ENCODE peak calls at places on chromosomes 6 and 20, in six cellular contexts. One of them, this sample, is unnamed.

GRCh38 chr6:113347420-113347819 is 509.7 kb upstream of the MARCKS start:
- DNase-seq in NCI-H526 treated with DMSO at 0.1 percent for 48 hours: no peak
- DNase-seq in NCI-H1417: no peak
- DNase-seq in stimulated activated CD8-positive, alpha-beta memory T cell treated with anti-CD3 and anti-CD28 coated beads, Interleukin-15, amount 100 ng/mL, for 4 hours: no peak
- DNase-seq in lung: no peak
- DNase-seq in fibroblast of villous mesenchyme: no peak
- DNase-seq in this sample: no peak

GRCh38 chr6:34667481-34668238 is 28.9 kb downstream of the ILRUN start:
- DNase-seq in NCI-H526 treated with DMSO at 0.1 percent for 48 hours: no peak
- DNase-seq in NCI-H1417: no peak
- DNase-seq in stimulated activated CD8-positive, alpha-beta memory T cell treated with anti-CD3 and anti-CD28 coated beads, Interleukin-15, amount 100 ng/mL, for 4 hours: no peak
- DNase-seq in lung: no peak
- DNase-seq in fibroblast of villous mesenchyme: no peak
- DNase-seq in this sample: no peak

GRCh38 chr6:38495922-38496635 is 143.7 kb downstream of the BTBD9 start:
- DNase-seq in NCI-H526 treated with DMSO at 0.1 percent for 48 hours: peak
- DNase-seq in NCI-H1417: no peak
- DNase-seq in stimulated activated CD8-positive, alpha-beta memory T cell treated with anti-CD3 and anti-CD28 coated beads, Interleukin-15, amount 100 ng/mL, for 4 hours: no peak
- DNase-seq in lung: no peak
- DNase-seq in fibroblast of villous mesenchyme: no peak
- DNase-seq in this sample: no peak

GRCh38 chr6:13486679-13487121 is 700 bp downstream of the GFOD1 start:
- DNase-seq in NCI-H526 treated with DMSO at 0.1 percent for 48 hours: peak
- DNase-seq in NCI-H1417: peak
- DNase-seq in stimulated activated CD8-positive, alpha-beta memory T cell treated with anti-CD3 and anti-CD28 coated beads, Interleukin-15, amount 100 ng/mL, for 4 hours: peak
- DNase-seq in lung: peak
- DNase-seq in fibroblast of villous mesenchyme: peak
- DNase-seq in this sample: peak

GRCh38 chr6:150245148-150245547 is 102.3 kb downstream of the PPP1R14C start:
- DNase-seq in NCI-H526 treated with DMSO at 0.1 percent for 48 hours: no peak
- DNase-seq in NCI-H1417: no peak
- DNase-seq in stimulated activated CD8-positive, alpha-beta memory T cell treated with anti-CD3 and anti-CD28 coated beads, Interleukin-15, amount 100 ng/mL, for 4 hours: no peak
- DNase-seq in lung: no peak
- DNase-seq in fibroblast of villous mesenchyme: no peak
- DNase-seq in this sample: no peak

GRCh38 chr6:41059569-41059968 is 6.6 kb downstream of the APOBEC2 start:
- DNase-seq in NCI-H526 treated with DMSO at 0.1 percent for 48 hours: no peak
- DNase-seq in NCI-H1417: no peak
- DNase-seq in stimulated activated CD8-positive, alpha-beta memory T cell treated with anti-CD3 and anti-CD28 coated beads, Interleukin-15, amount 100 ng/mL, for 4 hours: no peak
- DNase-seq in lung: no peak
- DNase-seq in fibroblast of villous mesenchyme: no peak
- DNase-seq in this sample: no peak

GRCh38 chr20:10079964-10080363 is 45.2 kb downstream of the ANKEF1 start:
- DNase-seq in NCI-H526 treated with DMSO at 0.1 percent for 48 hours: no peak
- DNase-seq in NCI-H1417: no peak
- DNase-seq in stimulated activated CD8-positive, alpha-beta memory T cell treated with anti-CD3 and anti-CD28 coated beads, Interleukin-15, amount 100 ng/mL, for 4 hours: no peak
- DNase-seq in lung: no peak
- DNase-seq in fibroblast of villous mesenchyme: peak
- DNase-seq in this sample: no peak

GRCh38 chr20:51586005-51586440 is 43.5 kb upstream of the NFATC2 start:
- DNase-seq in NCI-H526 treated with DMSO at 0.1 percent for 48 hours: no peak
- DNase-seq in NCI-H1417: no peak
- DNase-seq in stimulated activated CD8-positive, alpha-beta memory T cell treated with anti-CD3 and anti-CD28 coated beads, Interleukin-15, amount 100 ng/mL, for 4 hours: no peak
- DNase-seq in lung: no peak
- DNase-seq in fibroblast of villous mesenchyme: peak
- DNase-seq in this sample: no peak

GRCh38 chr6:76852776-76853175 is 610.5 kb downstream of the HTR1B start:
- DNase-seq in NCI-H526 treated with DMSO at 0.1 percent for 48 hours: no peak
- DNase-seq in NCI-H1417: no peak
- DNase-seq in stimulated activated CD8-positive, alpha-beta memory T cell treated with anti-CD3 and anti-CD28 coated beads, Interleukin-15, amount 100 ng/mL, for 4 hours: no peak
- DNase-seq in lung: no peak
- DNase-seq in fibroblast of villous mesenchyme: peak
- DNase-seq in this sample: no peak

GRCh38 chr6:17971128-17972073 is 16.0 kb downstream of the KIF13A start:
- DNase-seq in NCI-H526 treated with DMSO at 0.1 percent for 48 hours: no peak
- DNase-seq in NCI-H1417: no peak
- DNase-seq in stimulated activated CD8-positive, alpha-beta memory T cell treated with anti-CD3 and anti-CD28 coated beads, Interleukin-15, amount 100 ng/mL, for 4 hours: no peak
- DNase-seq in lung: no peak
- DNase-seq in fibroblast of villous mesenchyme: peak
- DNase-seq in this sample: no peak

GRCh38 chr20:43988867-43989266 is 74.2 kb downstream of the TOX2 start:
- DNase-seq in NCI-H526 treated with DMSO at 0.1 percent for 48 hours: no peak
- DNase-seq in NCI-H1417: no peak
- DNase-seq in stimulated activated CD8-positive, alpha-beta memory T cell treated with anti-CD3 and anti-CD28 coated beads, Interleukin-15, amount 100 ng/mL, for 4 hours: no peak
- DNase-seq in lung: no peak
- DNase-seq in fibroblast of villous mesenchyme: no peak
- DNase-seq in this sample: no peak

GRCh38 chr6:122789862-122790739 is 1.0 kb downstream of the SMPDL3A start:
- DNase-seq in NCI-H526 treated with DMSO at 0.1 percent for 48 hours: peak
- DNase-seq in NCI-H1417: peak
- DNase-seq in stimulated activated CD8-positive, alpha-beta memory T cell treated with anti-CD3 and anti-CD28 coated beads, Interleukin-15, amount 100 ng/mL, for 4 hours: no peak
- DNase-seq in lung: peak
- DNase-seq in fibroblast of villous mesenchyme: peak
- DNase-seq in this sample: peak